ENCODE peak calls at places on chromosome 17, in six cellular contexts. O is H1, F is HCT116, Y is HepG2, L is K562, T is GM12878. U is an unnamed sample.

GRCh38 chr17:58381124-58381838 is 29.3 kb upstream of the SUPT4H1 start:
- DNase-seq in T (no peak), Y (peak), F (no peak), L (no peak), O (peak), U (peak)

GRCh38 chr17:44210342-44211192 is 8.9 kb downstream of the UBTF start:
- DNase-seq in F (peak), Y (no peak), L (peak), T (no peak), O (peak), U (peak)

GRCh38 chr17:61836266-61837174 is 26.8 kb downstream of the BRIP1 start:
- DNase-seq in O (no peak), Y (no peak), F (no peak), T (no peak), L (no peak), U (no peak)

GRCh38 chr17:32503251-32504165 is 16.7 kb downstream of the CDK5R1 start:
- DNase-seq in T (peak), F (no peak), O (no peak), L (no peak), Y (no peak), U (no peak)

GRCh38 chr17:63843387-63844292 is 1.2 kb upstream of the SMARCD2 start:
- DNase-seq in L (no peak), Y (no peak), T (peak), O (no peak), F (peak), U (no peak)

GRCh38 chr17:76014925-76015261 is 12.2 kb downstream of the EVPL start:
- DNase-seq in F (no peak), T (no peak), L (peak), Y (no peak), O (no peak), U (no peak)

GRCh38 chr17:31313982-31314787 is at the start of gene EVI2B:
- DNase-seq in T (peak), L (no peak), F (no peak), Y (no peak), O (no peak), U (no peak)

GRCh38 chr17:10471853-10472252 is 2.5 kb upstream of the MYH4 start:
- DNase-seq in O (no peak), T (no peak), F (no peak), Y (no peak), L (no peak), U (no peak)

GRCh38 chr17:82241183-82241925 is 12.5 kb downstream of the SLC16A3 start:
- DNase-seq in F (no peak), O (no peak), L (no peak), T (no peak), Y (peak), U (peak)

GRCh38 chr17:27339836-27340550 is 46.1 kb downstream of the WSB1 start:
- DNase-seq in F (peak), L (peak), T (no peak), O (no peak), Y (peak), U (peak)

GRCh38 chr17:57750930-57751329 is 5.8 kb upstream of the CCDC182 start:
- DNase-seq in Y (no peak), L (no peak), T (no peak), O (no peak), F (no peak), U (no peak)

GRCh38 chr17:21058098-21058893 is 15.5 kb upstream of the USP22 start:
- DNase-seq in F (no peak), T (no peak), Y (no peak), O (no peak), L (no peak), U (no peak)

GRCh38 chr17:12068946-12069345 is 48.3 kb downstream of the MAP2K4 start:
- DNase-seq in F (no peak), L (no peak), T (no peak), O (no peak), Y (no peak), U (no peak)

GRCh38 chr17:42287305-42288077 is 807 bp upstream of the STAT5A start:
- DNase-seq in O (no peak), Y (no peak), F (no peak), L (peak), T (peak), U (no peak)

GRCh38 chr17:28744104-28744801 is 442 bp downstream of the TRAF4 start:
- DNase-seq in L (peak), F (no peak), T (no peak), O (peak), Y (peak), U (peak)

GRCh38 chr17:39963826-39964225 is 1.0 kb downstream of the GSDMA start:
- DNase-seq in L (no peak), T (no peak), F (no peak), Y (no peak), O (no peak), U (no peak)

GRCh38 chr17:57284583-57284982 is 28.3 kb downstream of the MSI2 start:
- DNase-seq in O (no peak), L (peak), T (no peak), F (no peak), Y (no peak), U (no peak)

GRCh38 chr17:45584092-45585036 is 93.8 kb upstream of the PLEKHM1 start:
- DNase-seq in T (no peak), F (peak), O (peak), L (peak), Y (peak), U (peak)

GRCh38 chr17:15123593-15124590 is 141.2 kb downstream of the PMP22 start:
- DNase-seq in Y (no peak), O (no peak), F (no peak), L (no peak), T (no peak), U (no peak)

GRCh38 chr17:49552070-49552751 is 23.5 kb upstream of the NXPH3 start:
- DNase-seq in T (no peak), L (no peak), Y (no peak), F (no peak), O (no peak), U (no peak)

GRCh38 chr17:4004517-4005295 is 40.5 kb upstream of the ATP2A3 start:
- DNase-seq in F (peak), T (peak), O (peak), Y (peak), L (peak), U (peak)

GRCh38 chr17:43740541-43740940 is 18.1 kb downstream of the SOST start:
- DNase-seq in Y (no peak), O (no peak), L (no peak), T (no peak), F (no peak), U (no peak)

GRCh38 chr17:57294629-57295501 is 38.5 kb downstream of the MSI2 start:
- DNase-seq in F (peak), Y (peak), O (no peak), L (no peak), T (no peak), U (peak)

GRCh38 chr17:75712480-75712879 is 8.8 kb upstream of the ITGB4 start:
- DNase-seq in F (no peak), Y (no peak), T (no peak), L (no peak), O (no peak), U (no peak)

GRCh38 chr17:40341808-40342574 is 22.5 kb downstream of the GJD3 start:
- DNase-seq in L (peak), T (no peak), O (peak), Y (peak), F (no peak), U (peak)

GRCh38 chr17:38509772-38510423 is 81.6 kb downstream of the ARHGAP23 start:
- DNase-seq in F (no peak), T (no peak), Y (no peak), L (peak), O (no peak), U (no peak)

GRCh38 chr17:66302761-66303626 is 581 bp downstream of the PRKCA start:
- DNase-seq in L (peak), F (no peak), T (no peak), O (peak), Y (peak), U (peak)

GRCh38 chr17:55463600-55463999 is 42.0 kb upstream of the MMD start:
- DNase-seq in L (no peak), O (no peak), T (peak), Y (no peak), F (no peak), U (no peak)

GRCh38 chr17:63826468-63827001 is 696 bp upstream of the PSMC5 start:
- DNase-seq in O (peak), Y (no peak), T (no peak), L (no peak), F (no peak), U (no peak)

GRCh38 chr17:10021239-10021638 is 116.2 kb upstream of the RCVRN start:
- DNase-seq in L (no peak), F (no peak), Y (no peak), O (no peak), T (no peak), U (no peak)

GRCh38 chr17:57670769-57671545 is 74.1 kb downstream of the CCDC182 start:
- DNase-seq in T (no peak), L (no peak), O (peak), Y (no peak), F (no peak), U (no peak)

GRCh38 chr17:75625813-75626486 is 7.3 kb upstream of the SMIM5 start:
- DNase-seq in O (peak), T (no peak), Y (peak), F (no peak), L (peak), U (peak)

GRCh38 chr17:2860045-2860444 is 63.8 kb downstream of the RAP1GAP2 start:
- DNase-seq in L (no peak), F (no peak), T (no peak), O (no peak), Y (no peak), U (no peak)

GRCh38 chr17:5282639-5283217 is 644 bp downstream of the RABEP1 start:
- DNase-seq in T (no peak), O (no peak), L (peak), F (no peak), Y (no peak), U (peak)

GRCh38 chr17:41613277-41614082 is 913 bp upstream of the KRT16 start:
- DNase-seq in Y (no peak), F (no peak), L (no peak), T (no peak), O (no peak), U (no peak)

GRCh38 chr17:63622571-63623390 is 564 bp downstream of the MAP3K3 start:
- DNase-seq in T (no peak), F (no peak), L (peak), Y (peak), O (peak), U (peak)

GRCh38 chr17:73118876-73119485 is 26.5 kb upstream of the SLC39A11 start:
- DNase-seq in F (no peak), O (no peak), L (no peak), Y (no peak), T (no peak), U (no peak)

DNA sequence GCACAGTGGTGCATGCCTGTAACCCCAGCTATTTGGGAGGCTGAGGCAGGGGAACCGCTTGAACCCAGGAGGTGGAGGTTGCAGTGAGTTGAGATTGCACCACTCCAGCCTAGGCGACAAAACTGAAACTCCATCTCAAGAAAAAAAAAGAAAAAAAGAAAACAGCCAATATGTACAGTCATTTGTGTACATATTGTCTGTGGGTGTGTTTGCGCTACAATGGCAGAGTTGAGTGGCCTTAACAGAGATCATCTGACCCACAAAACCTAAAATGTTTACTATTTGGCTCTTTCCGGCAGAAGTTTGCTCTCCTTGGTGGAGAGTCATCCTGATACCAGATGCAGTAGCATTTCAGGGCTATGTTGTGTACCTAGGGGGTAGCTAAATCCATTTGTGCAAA is 57.9 kb downstream of the ARSG start:
- DNase-seq in Y (peak), L (no peak), O (no peak), T (peak), F (no peak), U (no peak)
- TF ChIP-seq MAX in Y (no peak), L (no peak), O (no peak), T (no peak), F (no peak), U (no peak)

GRCh38 chr17:78709688-78710290 is 72.3 kb downstream of the CYTH1 start:
- DNase-seq in F (no peak), Y (no peak), T (no peak), O (no peak), L (no peak), U (no peak)

GRCh38 chr17:78707923-78708322 is 74.2 kb downstream of the CYTH1 start:
- DNase-seq in Y (no peak), L (no peak), F (no peak), O (no peak), T (no peak), U (no peak)

GRCh38 chr17:78710607-78711006 is 71.5 kb downstream of the CYTH1 start:
- DNase-seq in L (no peak), O (no peak), T (no peak), F (no peak), Y (no peak), U (no peak)

GRCh38 chr17:78708510-78708973 is 73.5 kb downstream of the CYTH1 start:
- DNase-seq in Y (peak), T (no peak), L (peak), F (peak), O (peak), U (peak)

DNA sequence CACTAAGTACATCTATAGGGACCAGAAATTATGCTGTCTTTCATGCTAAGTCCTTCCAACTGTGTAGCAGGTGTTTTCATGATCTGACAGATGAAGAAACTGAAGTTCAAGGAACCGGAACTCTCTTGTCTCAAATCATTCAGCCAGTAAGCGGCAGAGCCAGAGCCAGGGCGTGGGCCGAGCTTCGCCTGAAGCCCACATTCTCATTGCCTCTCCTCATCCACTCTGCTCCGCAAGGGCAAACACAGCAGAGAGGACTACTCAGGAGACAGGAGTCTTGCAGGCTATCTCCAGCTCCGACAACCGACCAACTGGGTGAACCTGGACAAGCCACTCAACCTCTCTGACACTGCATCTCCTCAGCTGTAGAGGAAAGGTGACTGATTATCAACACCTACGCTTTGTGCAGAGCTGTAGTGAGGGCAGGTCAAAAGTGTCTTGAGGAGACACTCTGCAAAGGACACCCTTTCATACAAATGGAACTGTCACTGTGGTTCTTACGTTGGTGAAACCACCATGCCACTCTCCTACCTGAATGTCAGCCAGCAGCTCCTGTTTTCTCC is 72.9 kb downstream of the CYTH1 start:
- DNase-seq in Y (no peak), T (no peak), O (no peak), F (no peak), L (no peak), U (no peak)
- TF ChIP-seq CEBPB in Y (no peak), T (no peak), O (no peak), F (no peak), L (no peak), U (no peak)

GRCh38 chr17:7824021-7824924 is 9.7 kb upstream of the KDM6B start:
- DNase-seq in F (no peak), L (peak), T (no peak), O (no peak), Y (no peak), U (no peak)

GRCh38 chr17:7820231-7820630 is 13.8 kb upstream of the KDM6B start:
- DNase-seq in L (no peak), Y (no peak), T (no peak), O (no peak), F (no peak), U (no peak)

GRCh38 chr17:7822126-7822525 is 11.9 kb upstream of the KDM6B start:
- DNase-seq in F (no peak), L (no peak), T (no peak), Y (no peak), O (no peak), U (no peak)

GRCh38 chr17:7825206-7825980 is 8.6 kb upstream of the KDM6B start:
- DNase-seq in F (no peak), O (no peak), Y (peak), T (no peak), L (no peak), U (peak)

DNA sequence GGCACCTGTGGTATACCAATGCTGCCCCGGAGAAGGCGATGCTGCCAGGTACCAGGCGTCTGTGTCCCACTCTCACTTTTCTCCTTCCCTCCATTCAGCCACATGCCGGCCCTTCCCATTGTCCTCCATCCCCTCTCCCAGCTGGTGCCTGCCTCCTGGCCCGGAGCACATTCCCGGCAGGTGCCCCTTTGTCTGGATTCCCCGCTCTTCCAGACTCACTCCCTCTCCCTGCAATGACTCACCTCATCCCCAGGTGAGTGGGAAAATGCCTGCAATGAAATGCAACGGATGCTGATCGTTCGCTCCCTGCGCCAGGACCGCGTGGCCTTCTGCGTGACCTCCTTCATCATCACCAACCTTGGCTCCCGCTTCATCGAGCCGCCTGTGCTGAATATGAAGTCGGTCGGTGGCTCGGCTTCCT is 10.4 kb upstream of the KDM6B start:
- DNase-seq in F (no peak), O (no peak), T (no peak), L (no peak), Y (no peak), U (no peak)
- TF ChIP-seq MAX in F (no peak), O (peak), T (no peak), L (no peak), Y (no peak), U (no peak)

GRCh38 chr17:1050996-1051925 is 54.3 kb downstream of the TIMM22 start:
- DNase-seq in O (no peak), L (no peak), T (no peak), Y (no peak), F (no peak), U (no peak)
- TF ChIP-seq CEBPB in O (no peak), L (no peak), T (no peak), Y (no peak), F (no peak), U (no peak)

GRCh38 chr17:77503916-77504651 is 363.3 kb downstream of the SEC14L1 start:
- DNase-seq in Y (no peak), F (no peak), L (no peak), T (no peak), O (no peak), U (no peak)
- TF ChIP-seq MAX in Y (no peak), F (no peak), L (no peak), T (no peak), O (no peak), U (no peak)

GRCh38 chr17:30236807-30237206 is 1.3 kb upstream of the SLC6A4 start:
- DNase-seq in O (peak), L (no peak), T (no peak), F (peak), Y (peak), U (peak)
- TF ChIP-seq CEBPB in O (no peak), L (no peak), T (no peak), F (no peak), Y (no peak), U (no peak)

GRCh38 chr17:1562178-1562643 is 381 bp downstream of the PITPNA start:
- DNase-seq in L (peak), O (no peak), Y (no peak), T (no peak), F (no peak), U (no peak)
- TF ChIP-seq MAX in L (no peak), O (no peak), Y (no peak), T (no peak), F (no peak), U (no peak)

DNA sequence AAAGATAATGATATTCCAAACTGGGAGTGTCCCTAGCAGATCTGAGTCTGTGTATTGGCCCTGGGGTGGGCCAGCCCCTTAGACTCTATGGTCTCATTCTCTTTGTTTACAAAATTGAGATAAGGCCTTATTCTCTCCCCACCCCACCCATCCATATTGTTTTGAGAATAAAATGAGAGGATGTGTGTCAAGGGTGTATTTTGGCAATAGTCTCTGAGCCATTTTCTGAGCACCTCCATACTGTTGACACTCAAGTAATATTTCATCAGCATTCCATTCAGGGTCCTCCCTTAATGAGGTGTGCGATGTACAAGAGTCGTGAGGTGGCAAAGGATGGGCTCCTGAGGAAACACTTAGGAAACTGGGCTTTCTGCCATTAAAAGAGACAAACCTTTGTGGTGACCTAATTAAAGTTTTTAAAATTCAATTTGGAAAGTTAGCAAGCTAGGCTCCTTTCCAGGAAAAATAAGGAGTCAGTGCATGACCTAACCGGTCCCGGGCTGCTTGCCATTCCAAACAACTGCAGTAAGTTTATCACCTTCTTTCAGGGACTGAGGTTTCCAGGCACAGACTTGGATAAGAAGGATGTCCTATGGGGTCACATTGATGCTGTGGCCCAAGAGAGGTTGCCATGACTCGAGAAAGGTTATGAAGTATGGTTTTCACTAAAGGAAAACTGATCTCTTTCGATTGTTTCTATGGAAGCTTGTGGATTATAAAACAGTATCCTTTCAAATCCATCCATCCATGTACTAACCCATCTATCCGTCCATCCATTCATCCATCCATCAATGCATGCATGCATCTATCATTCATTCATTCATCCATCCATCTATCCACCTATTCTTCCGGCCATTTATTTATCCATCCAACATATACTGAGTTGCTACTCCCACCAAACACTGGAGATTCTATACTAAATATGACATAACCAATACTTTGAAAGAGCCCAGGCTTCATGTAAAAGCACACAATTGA is 443.3 kb downstream of the UTP18 start:
- DNase-seq in T (no peak), Y (no peak), O (no peak), F (no peak), L (no peak), U (no peak)
- TF ChIP-seq CEBPB in T (no peak), Y (no peak), O (no peak), F (no peak), L (no peak), U (no peak)

U was measured in A549.